ENCODE peak calls at places on chromosome 15, in seven cellular contexts. C is GM20000, F is endothelial cell, E is dorsolateral prefrontal cortex, O is chondrocyte, G is hepatocyte, K is mesothelial cell of epicardium. U is an unnamed sample.

GRCh38 chr15:33839540-33839939 is 128.8 kb upstream of the CHRM5 start:
- DNase-seq in O (no peak), E (no peak), C (no peak), G (no peak), K (no peak), F (no peak), U (no peak)

GRCh38 chr15:52440414-52440813 is 88.3 kb downstream of the MYO5A start:
- DNase-seq in G (no peak), K (no peak), O (no peak), E (no peak), C (no peak), F (no peak), U (no peak)

GRCh38 chr15:47652853-47653243 is 64.5 kb upstream of the SEMA6D start:
- DNase-seq in G (no peak), F (no peak), O (no peak), K (no peak), C (no peak), E (no peak), U (no peak)

GRCh38 chr15:52103217-52104207 is 9.1 kb downstream of the BCL2L10 start:
- DNase-seq in K (no peak), C (peak), F (no peak), E (peak), G (peak), O (no peak), U (peak)

GRCh38 chr15:35439291-35439690 is 106.7 kb downstream of the DPH6 start:
- DNase-seq in F (no peak), C (no peak), G (no peak), E (no peak), O (no peak), K (no peak), U (peak)

GRCh38 chr15:57296473-57297162 is 79.7 kb upstream of the CGNL1 start:
- DNase-seq in G (no peak), K (no peak), E (no peak), F (no peak), O (no peak), C (no peak), U (no peak)

GRCh38 chr15:62390793-62391543 is 225.9 kb upstream of the C2CD4B start:
- DNase-seq in C (peak), K (peak), F (peak), G (peak), E (peak), O (peak), U (peak)

GRCh38 chr15:87707076-87707475 is 549.5 kb downstream of the NTRK3 start:
- DNase-seq in G (no peak), C (no peak), K (no peak), E (no peak), F (no peak), O (no peak), U (no peak)

GRCh38 chr15:90002428-90002844 is 1.3 kb downstream of the ZNF710 start:
- DNase-seq in K (peak), G (peak), F (no peak), C (peak), O (no peak), E (no peak), U (peak)

GRCh38 chr15:57376695-57377477 is 581 bp downstream of the CGNL1 start:
- DNase-seq in O (no peak), G (peak), C (peak), F (peak), K (no peak), E (no peak), U (peak)

GRCh38 chr15:31158858-31159569 is 57.5 kb upstream of the TRPM1 start:
- DNase-seq in E (no peak), O (no peak), G (peak), K (no peak), C (no peak), F (no peak), U (no peak)

GRCh38 chr15:37361621-37362020 is 261.3 kb upstream of the MEIS2 start:
- DNase-seq in K (no peak), C (no peak), F (no peak), G (no peak), E (no peak), O (no peak), U (no peak)

GRCh38 chr15:45129651-45130129 is at the start of the genes DUOX1 and DUOXA1:
- DNase-seq in O (no peak), E (peak), G (peak), K (no peak), F (peak), C (no peak), U (no peak)

GRCh38 chr15:79322306-79322705 is 11.4 kb downstream of the TMED3 start:
- DNase-seq in O (no peak), G (no peak), K (no peak), E (no peak), F (no peak), C (no peak), U (no peak)

GRCh38 chr15:31004220-31004733 is 12.8 kb upstream of the MTMR10 start:
- DNase-seq in C (peak), G (no peak), F (peak), O (no peak), K (no peak), E (no peak), U (no peak)

GRCh38 chr15:57611938-57612337 is 20.2 kb downstream of the MYZAP start:
- DNase-seq in E (no peak), C (no peak), F (no peak), G (peak), O (no peak), K (no peak), U (peak)

GRCh38 chr15:74138642-74139041 is 8.3 kb downstream of the ISLR2 start:
- DNase-seq in G (no peak), F (no peak), K (no peak), O (no peak), C (no peak), E (no peak), U (no peak)

GRCh38 chr15:101148166-101148880 is 103.5 kb downstream of the CHSY1 start:
- DNase-seq in E (no peak), G (no peak), O (no peak), K (no peak), C (peak), F (no peak), U (no peak)

GRCh38 chr15:34365073-34365825 is 1.7 kb downstream of the LPCAT4 start:
- DNase-seq in G (no peak), K (no peak), O (no peak), E (no peak), F (no peak), C (peak), U (no peak)

DNA sequence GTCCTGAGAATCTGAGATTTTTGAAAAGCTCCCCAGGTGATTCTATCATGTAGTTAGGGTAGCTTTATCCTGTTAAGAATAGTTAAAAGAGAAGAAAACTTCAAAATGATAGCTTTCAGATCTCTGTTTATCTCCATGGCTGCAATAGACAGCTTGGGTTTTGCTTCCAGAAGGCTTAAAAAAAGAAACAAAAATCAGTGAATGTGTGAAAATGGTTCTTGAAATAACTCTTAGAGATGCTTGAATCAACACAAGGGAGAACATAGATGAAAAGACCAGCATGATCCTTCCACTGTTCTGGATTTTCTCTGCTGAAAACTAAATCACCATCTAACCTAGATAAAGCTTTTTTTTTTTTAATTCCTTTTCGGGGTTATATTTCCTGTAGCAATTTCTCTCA is 60.9 kb upstream of the TMC3 start:
- DNase-seq in K (no peak), C (no peak), O (no peak), G (no peak), F (no peak), E (no peak), U (no peak)
- TF ChIP-seq CTCF in K (no peak), C (no peak), O (no peak), G (no peak), F (no peak), E (no peak), U (no peak)

DNA sequence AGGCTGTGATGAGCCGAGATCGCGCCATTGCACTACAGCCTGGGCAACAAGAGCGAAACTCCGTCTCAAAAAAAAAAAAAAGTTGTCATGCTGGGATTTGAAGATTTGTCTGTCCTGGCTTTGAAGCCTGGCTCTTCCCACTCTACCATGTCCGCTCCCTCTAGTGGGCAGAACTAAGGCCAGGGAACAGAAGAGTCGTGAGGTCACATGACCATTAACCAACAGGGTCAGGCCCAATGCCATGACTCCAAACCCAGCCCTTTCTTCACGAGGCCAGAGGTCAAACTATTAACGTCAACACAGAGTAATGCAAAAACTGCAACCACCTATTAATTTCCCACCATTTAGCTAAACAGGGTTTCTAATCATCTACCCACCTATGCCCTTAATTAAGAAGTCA is 212.1 kb downstream of the ADAMTS17 start:
- DNase-seq in E (no peak), F (no peak), C (no peak), G (no peak), K (no peak), O (no peak), U (no peak)
- TF ChIP-seq CTCF in E (no peak), F (no peak), C (no peak), G (no peak), K (no peak), O (no peak), U (peak)

DNA sequence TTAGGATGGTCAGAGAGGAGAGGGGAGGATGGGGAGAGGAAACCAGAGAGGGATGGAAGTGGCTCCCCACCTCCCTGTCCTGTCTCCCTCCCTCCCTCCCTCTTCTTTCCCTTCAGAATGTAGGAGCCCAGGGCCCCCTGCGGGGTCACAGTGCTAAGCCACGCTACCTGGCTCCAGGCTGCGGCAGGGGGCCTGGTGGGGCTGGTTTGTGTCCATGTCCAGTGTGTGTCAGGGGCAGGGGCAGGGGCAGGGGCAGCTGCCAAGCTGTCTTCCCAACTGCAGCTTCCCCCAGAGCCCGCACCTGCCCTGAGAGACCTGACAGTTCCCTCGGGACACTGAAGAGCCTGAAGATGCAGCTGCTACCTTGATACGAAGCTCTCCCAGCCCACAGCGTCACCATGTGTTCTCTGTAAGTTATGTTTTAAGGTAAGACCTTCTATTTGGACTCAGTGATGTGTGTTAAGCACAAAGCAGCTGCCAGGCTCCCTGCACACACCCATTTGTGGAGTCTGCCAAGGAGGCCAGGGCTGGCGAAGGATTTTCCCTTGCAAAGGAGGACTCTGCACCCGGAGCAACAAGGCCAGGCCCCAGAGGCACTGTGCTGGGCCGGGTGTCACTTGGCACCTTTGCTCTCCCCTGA is 121.8 kb upstream of the SMAD3 start:
- DNase-seq in K (no peak), G (no peak), C (no peak), E (peak), O (no peak), F (no peak), U (no peak)
- TF ChIP-seq CTCF in K (no peak), G (no peak), C (no peak), E (no peak), O (no peak), F (no peak), U (no peak)

GRCh38 chr15:69065981-69066645 is 51.6 kb downstream of the NOX5 start:
- DNase-seq in O (no peak), E (no peak), F (no peak), C (no peak), G (no peak), K (no peak), U (no peak)

GRCh38 chr15:69066646-69066995 is 52.1 kb downstream of the NOX5 start:
- DNase-seq in G (no peak), E (no peak), F (no peak), K (no peak), O (no peak), C (no peak), U (no peak)

GRCh38 chr15:69061414-69061842 is 46.9 kb downstream of the NOX5 start:
- DNase-seq in K (no peak), C (no peak), F (no peak), O (no peak), E (no peak), G (no peak), U (no peak)

GRCh38 chr15:69067296-69067695 is 52.8 kb downstream of the NOX5 start:
- DNase-seq in F (no peak), K (no peak), E (no peak), O (no peak), C (no peak), G (no peak), U (no peak)

GRCh38 chr15:69064649-69065048 is 50.2 kb downstream of the NOX5 start:
- DNase-seq in O (no peak), F (no peak), G (no peak), K (no peak), E (no peak), C (no peak), U (no peak)
- TF ChIP-seq CTCF in O (no peak), F (no peak), G (no peak), K (no peak), E (no peak), C (no peak), U (no peak)

DNA sequence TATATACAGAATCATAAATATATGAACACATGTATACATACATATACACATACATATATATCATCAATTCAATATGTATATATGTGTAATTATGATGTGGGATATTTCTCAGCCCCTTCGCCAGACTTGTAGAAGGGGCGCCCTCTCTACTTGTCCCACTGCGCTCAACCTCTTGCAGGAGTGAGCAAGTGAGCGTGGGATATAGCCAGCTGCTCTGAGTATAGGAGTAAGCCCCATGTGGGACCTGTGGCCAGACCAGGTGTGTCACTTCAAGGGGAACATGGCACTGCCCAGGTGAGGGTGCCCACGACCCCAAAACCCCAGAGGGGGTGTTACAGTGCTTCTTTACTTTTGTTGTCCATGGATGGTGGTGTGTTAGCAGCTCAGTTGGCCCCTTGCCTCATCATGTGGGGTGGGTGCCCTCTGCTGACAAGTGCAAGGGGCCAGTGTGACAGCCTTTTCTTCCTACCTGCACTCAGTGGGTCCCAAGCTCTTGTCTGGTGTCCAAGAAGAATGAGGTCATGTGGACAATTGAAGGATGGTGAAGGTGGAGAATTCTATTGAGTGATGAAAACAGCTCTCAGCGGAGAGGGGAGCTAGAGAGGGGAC is 304.1 kb downstream of the UNC13C start:
- DNase-seq in C (no peak), G (no peak), O (no peak), E (no peak), F (no peak), K (no peak), U (no peak)
- TF ChIP-seq CTCF in C (no peak), G (no peak), O (no peak), E (no peak), F (no peak), K (no peak), U (no peak)

GRCh38 chr15:49421991-49422390 is 1.1 kb upstream of the FGF7 start:
- DNase-seq in K (no peak), F (peak), G (peak), C (peak), E (no peak), O (no peak), U (peak)

GRCh38 chr15:49424954-49425353 is 1.9 kb downstream of the FGF7 start:
- DNase-seq in E (no peak), G (no peak), K (no peak), O (no peak), F (no peak), C (no peak), U (no peak)

GRCh38 chr15:49423906-49424520 is 971 bp downstream of the FGF7 start:
- DNase-seq in O (no peak), E (no peak), K (no peak), F (no peak), C (no peak), G (no peak), U (no peak)

GRCh38 chr15:49418811-49419210 is 4.2 kb upstream of the FGF7 start:
- DNase-seq in F (no peak), C (no peak), G (no peak), E (no peak), K (no peak), O (no peak), U (no peak)

GRCh38 chr15:49423021-49423420 is at the start of gene FGF7:
- DNase-seq in C (no peak), O (no peak), E (no peak), G (peak), F (no peak), K (no peak), U (peak)
- TF ChIP-seq CTCF in C (no peak), O (peak), E (no peak), G (peak), F (no peak), K (no peak), U (no peak)

GRCh38 chr15:58987501-58988010 is at the start of gene RNF111:
- DNase-seq in F (peak), K (peak), C (peak), E (peak), G (peak), O (no peak), U (peak)
- TF ChIP-seq CTCF in F (no peak), K (no peak), C (no peak), E (no peak), G (no peak), O (no peak), U (no peak)

U was measured in choroid plexus epithelial cell.